ENCODE peak calls at places on chromosome 15, in four cellular contexts. D is left ventricle myocardium inferior, O is A549, U is kidney. G is an unnamed sample. For H3K9me3, the result is how much of the 10 kb centered on the place peaks cover.

GRCh38 chr15:49145651-49146609 is 9.5 kb downstream of the COPS2 start:
- DNase-seq in D (no peak), O (peak), U (no peak), G (peak)

GRCh38 chr15:40942337-40942854 is 10.9 kb upstream of the CHAC1 start:
- DNase-seq in D (no peak), O (no peak), U (no peak), G (no peak)

GRCh38 chr15:75733761-75734651 is 21.4 kb upstream of the CSPG4 start:
- DNase-seq in D (no peak), O (no peak), U (peak), G (no peak)

GRCh38 chr15:100039994-100040393 is 301.8 kb downstream of the ADAMTS17 start:
- DNase-seq in D (no peak), O (no peak), U (no peak), G (no peak)

GRCh38 chr15:68578960-68579935 is at the start of gene CORO2B:
- DNase-seq in D (peak), O (peak), U (peak), G (no peak)

GRCh38 chr15:96125681-96126080 is 204.8 kb upstream of the NR2F2 start:
- DNase-seq in D (no peak), O (no peak), U (no peak), G (no peak)

GRCh38 chr15:70826634-70827033 is 27.3 kb downstream of the LARP6 start:
- DNase-seq in D (no peak), O (peak), U (no peak), G (no peak)

GRCh38 chr15:71802770-71803169 is 7.6 kb upstream of the NR2E3 start:
- DNase-seq in D (no peak), O (no peak), U (no peak), G (peak)

GRCh38 chr15:31433574-31433973 is 106.9 kb downstream of the KLF13 start:
- DNase-seq in D (no peak), O (no peak), U (no peak), G (no peak)

GRCh38 chr15:84656972-84657371 is 1.0 kb downstream of the NMB start:
- DNase-seq in D (no peak), O (no peak), U (no peak), G (no peak)

GRCh38 chr15:86162676-86163075 is 83.0 kb downstream of the AGBL1 start:
- DNase-seq in D (no peak), O (no peak), U (no peak), G (no peak)

GRCh38 chr15:100457201-100457600 is 71.5 kb downstream of the CERS3 start:
- DNase-seq in D (no peak), O (no peak), U (no peak), G (no peak)

GRCh38 chr15:73293773-73294172 is 75.0 kb downstream of the HCN4 start:
- DNase-seq in D (no peak), O (no peak), U (no peak), G (no peak)

GRCh38 chr15:90086868-90087268 is 15.4 kb downstream of the IDH2 start:
- DNase-seq in D (no peak), O (peak), U (no peak), G (peak)

GRCh38 chr15:96889734-96890480 is 559.4 kb downstream of the NR2F2 start:
- DNase-seq in D (no peak), O (no peak), U (no peak), G (no peak)

GRCh38 chr15:65862682-65863081 is 6.6 kb upstream of the RAB11A start:
- DNase-seq in D (no peak), O (peak), U (no peak), G (peak)

GRCh38 chr15:78082106-78082742 is 4.7 kb upstream of the TBC1D2B start:
- DNase-seq in D (no peak), O (no peak), U (no peak), G (no peak)

GRCh38 chr15:86877171-86877631 is 797.5 kb downstream of the AGBL1 start:
- DNase-seq in D (no peak), O (no peak), U (no peak), G (no peak)

GRCh38 chr15:59680870-59681269 is 8.2 kb downstream of the BNIP2 start:
- DNase-seq in D (no peak), O (no peak), U (no peak), G (no peak)

GRCh38 chr15:69210574-69210973 is 50.1 kb downstream of the GLCE start:
- DNase-seq in D (no peak), O (no peak), U (no peak), G (no peak)

GRCh38 chr15:65953622-65954021 is 84.3 kb downstream of the RAB11A start:
- DNase-seq in D (no peak), O (no peak), U (no peak), G (no peak)

GRCh38 chr15:20341901-20342605 is 199.5 kb downstream of the GOLGA6L6 start:
- DNase-seq in D (peak), O (no peak), U (peak), G (no peak)

GRCh38 chr15:53837263-53837662 is 77.8 kb upstream of the WDR72 start:
- DNase-seq in D (no peak), O (no peak), U (peak), G (no peak)

GRCh38 chr15:83685864-83686263 is 31.9 kb downstream of the ADAMTSL3 start:
- DNase-seq in D (no peak), O (no peak), U (no peak), G (no peak)

GRCh38 chr15:71066983-71067382 is 48.3 kb upstream of the THSD4 start:
- DNase-seq in D (no peak), O (no peak), U (no peak), G (no peak)

GRCh38 chr15:59553879-59554735 is 57.5 kb upstream of the GCNT3 start:
- DNase-seq in D (no peak), O (peak), U (no peak), G (no peak)

GRCh38 chr15:90557651-90558084 is 27.9 kb downstream of the CRTC3 start:
- DNase-seq in D (peak), O (no peak), U (peak), G (no peak)

GRCh38 chr15:66897381-66897780 is 168.0 kb upstream of the SMAD3 start:
- DNase-seq in D (no peak), O (no peak), U (no peak), G (no peak)

GRCh38 chr15:57285386-57285785 is 90.9 kb upstream of the CGNL1 start:
- DNase-seq in D (no peak), O (no peak), U (no peak), G (no peak)

GRCh38 chr15:33226559-33227181 is 32.2 kb upstream of the FMN1 start:
- DNase-seq in D (no peak), O (peak), U (no peak), G (peak)

GRCh38 chr15:45481151-45481550 is 41.4 kb downstream of the SLC30A4 start:
- DNase-seq in D (no peak), O (no peak), U (no peak), G (no peak)

GRCh38 chr15:65338366-65338765 is 33.9 kb downstream of the RNU5B-1 start:
- DNase-seq in D (no peak), O (no peak), U (peak), G (no peak)

GRCh38 chr15:97961067-97961954 is 808 bp downstream of the ARRDC4 start:
- DNase-seq in D (peak), O (no peak), U (peak), G (peak)

GRCh38 chr15:86076468-86076867 is 3.2 kb upstream of the AGBL1 start:
- DNase-seq in D (no peak), O (no peak), U (no peak), G (no peak)

GRCh38 chr15:89673162-89673506 is 6.0 kb downstream of the PLIN1 start:
- DNase-seq in D (no peak), O (peak), U (no peak), G (no peak)

GRCh38 chr15:89770041-89770440 is 6.1 kb upstream of the MESP2 start:
- DNase-seq in D (no peak), O (no peak), U (peak), G (no peak)

GRCh38 chr15:67707520-67708283 is 117.6 kb upstream of the SKOR1 start:
- DNase-seq in D (no peak), O (no peak), U (no peak), G (no peak)

GRCh38 chr15:38374024-38374423 is 79.9 kb upstream of the FAM98B start:
- DNase-seq in D (no peak), O (no peak), U (no peak), G (no peak)

GRCh38 chr15:43277231-43277823 is 10.6 kb upstream of the TGM5 start:
- DNase-seq in D (no peak), O (no peak), U (no peak), G (no peak)

GRCh38 chr15:81060470-81060869 is 59.7 kb downstream of the TLNRD1 start:
- DNase-seq in D (no peak), O (no peak), U (no peak), G (no peak)
- H3K27ac ChIP-seq in D (no peak), O (no peak), U (no peak), G (no peak)

GRCh38 chr15:25065876-25066275 is 111.1 kb downstream of the SNRPN start:
- DNase-seq in D (no peak), O (no peak), U (peak), G (no peak)
- H3K9me3 ChIP-seq in D (half or more), O (half or more), U (half or more), G (half or more)

DNA sequence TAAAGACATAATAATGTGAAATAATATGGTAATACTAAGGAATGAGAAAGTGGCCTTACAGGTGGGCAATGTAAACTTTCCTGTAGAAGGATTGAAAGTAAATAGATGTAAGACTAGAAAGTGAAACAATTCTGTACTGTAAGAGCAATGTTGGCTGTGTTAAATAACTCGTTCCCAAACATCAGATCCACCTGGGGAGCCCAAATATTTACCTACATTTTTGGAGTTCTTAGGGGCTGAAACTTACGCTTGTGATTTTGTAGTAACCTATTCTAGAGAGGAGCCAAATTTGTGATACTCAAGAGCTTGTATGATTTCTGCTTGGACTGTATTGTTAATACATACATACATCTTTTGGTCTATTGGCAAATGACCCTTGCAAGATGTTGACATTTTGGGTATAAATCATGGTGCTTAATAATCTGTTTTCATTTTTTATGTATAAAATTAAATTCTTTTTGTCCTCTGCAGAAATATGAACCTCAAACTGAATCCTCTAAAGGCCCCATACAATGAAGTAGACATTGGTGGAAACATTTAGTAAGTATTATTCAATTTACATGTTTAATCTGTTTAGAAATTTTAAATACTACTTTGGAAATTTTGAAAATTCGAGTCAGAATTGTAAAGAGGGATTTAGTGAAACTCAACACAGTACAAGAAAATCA is 8.5 kb upstream of the CHD2 start:
- DNase-seq in D (no peak), O (no peak), U (no peak), G (no peak)
- H3K27ac ChIP-seq in D (peak), O (no peak), U (no peak), G (peak)

GRCh38 chr15:22237891-22238275 is 157.6 kb downstream of the OR4M2 start:
- DNase-seq in D (no peak), O (no peak), U (no peak), G (no peak)
- H3K9me3 ChIP-seq in D (under half), O (under half), U (under half), G (under half)

G was measured in naive thymus-derived CD4-positive, alpha-beta T cell.